ENCODE peak calls at places on chromosomes 12 and 14, in four cellular contexts. S, G, T and N are unnamed samples.
A peak's percentile ranks its signal among the peaks of the same experiment; 100 is the strongest.

GRCh38 chr14:99578541-99579044 is 25.4 kb downstream of the CCDC85C start:
- DNase-seq in S (no peak), G (no peak), T (no peak), N (no peak)

GRCh38 chr12:108587826-108588225 is 10.1 kb downstream of the TMEM119 start:
- DNase-seq in S (no peak), G (no peak), T (no peak), N (no peak)

GRCh38 chr12:120500577-120500976 is 4.7 kb downstream of the DYNLL1 start:
- DNase-seq in S (no peak), G (no peak), T (no peak), N (no peak)

GRCh38 chr12:95877622-95878021 is 18.9 kb downstream of the SNRPF start:
- DNase-seq in S (no peak), G (no peak), T (no peak), N (no peak)

GRCh38 chr12:12648951-12649650 is 37.4 kb downstream of the CREBL2 start:
- DNase-seq in S (no peak), G (no peak), T (no peak), N (no peak)

GRCh38 chr14:96064866-96065265 is 25.7 kb downstream of the C14orf132 start:
- DNase-seq in S (no peak), G (no peak), T (no peak), N (no peak)

GRCh38 chr12:67366530-67367196 is 97.5 kb downstream of the CAND1 start:
- DNase-seq in S (no peak), G (no peak), T (no peak), N (no peak)

GRCh38 chr12:117818400-117818799 is 150.4 kb downstream of the KSR2 start:
- DNase-seq in S (no peak), G (no peak), T (no peak), N (no peak)

GRCh38 chr12:55925870-55926737 is 1.6 kb downstream of the PYM1 start:
- DNase-seq in S (no peak), G (no peak), T (no peak), N (no peak)

GRCh38 chr12:102634216-102634615 is 153.9 kb upstream of the IGF1 start:
- DNase-seq in S (no peak), G (no peak), T (no peak), N (no peak)

GRCh38 chr12:92044435-92044834 is 101.2 kb downstream of the BTG1 start:
- DNase-seq in S (no peak), G (no peak), T (no peak), N (no peak)

GRCh38 chr14:45610303-45610702 is 357.3 kb upstream of the MIS18BP1 start:
- DNase-seq in S (peak; percentile 31), G (no peak), T (peak; percentile 24), N (peak; percentile 3)

GRCh38 chr12:70686299-70686698 is 49.1 kb upstream of the PTPRB start:
- DNase-seq in S (no peak), G (no peak), T (no peak), N (no peak)

GRCh38 chr12:40171501-40171900 is 53.3 kb upstream of the LRRK2 start:
- DNase-seq in S (no peak), G (no peak), T (no peak), N (no peak)